ENCODE peak calls at places on chromosome 22, in four cellular contexts. Z is mesendoderm, Q is fibroblast of lung, E is GM23248. D is an unnamed sample.
A peak's percentile ranks its signal among the peaks of the same experiment; 100 is the strongest.

GRCh38 chr22:45010532-45010900 is 711 bp upstream of the PHF21B start:
- DNase-seq in E (no peak), Q (no peak), Z (no peak), D (peak; percentile 33)

GRCh38 chr22:29030618-29031235 is 30.9 kb downstream of the C22orf31 start:
- DNase-seq in Q (peak; percentile 83), E (peak; percentile 81), Z (peak; percentile 95), D (peak; percentile 94)

GRCh38 chr22:29967461-29967860 is 84.5 kb downstream of the MTMR3 start:
- DNase-seq in Z (no peak), E (no peak), Q (no peak), D (no peak)

GRCh38 chr22:43811777-43812148 is 342 bp downstream of the EFCAB6 start:
- DNase-seq in Q (peak; percentile 56), E (peak; percentile 81), Z (peak; percentile 30), D (no peak)

GRCh38 chr22:39748877-39749276 is 144.7 kb downstream of the ENTHD1 start:
- DNase-seq in E (peak; percentile 57), Q (peak; percentile 91), Z (no peak), D (no peak)

GRCh38 chr22:37183432-37184379 is 4.3 kb downstream of the C1QTNF6 start:
- DNase-seq in E (no peak), Q (no peak), Z (no peak), D (peak; percentile 58)

GRCh38 chr22:30884211-30885000 is 84.2 kb downstream of the MORC2 start:
- DNase-seq in Z (no peak), Q (no peak), E (no peak), D (peak; percentile 57)

GRCh38 chr22:43060213-43060612 is 29.0 kb downstream of the TTLL1 start:
- DNase-seq in Z (peak; percentile 65), E (peak; percentile 19), Q (peak; percentile 12), D (no peak)

GRCh38 chr22:39556970-39557811 is 13.4 kb upstream of the CACNA1I start:
- DNase-seq in Z (no peak), Q (peak; percentile 18), E (peak; percentile 36), D (no peak)

GRCh38 chr22:36048911-36049677 is 20.5 kb upstream of the RBFOX2 start:
- DNase-seq in Q (no peak), E (peak; percentile 41), Z (no peak), D (no peak)

DNA sequence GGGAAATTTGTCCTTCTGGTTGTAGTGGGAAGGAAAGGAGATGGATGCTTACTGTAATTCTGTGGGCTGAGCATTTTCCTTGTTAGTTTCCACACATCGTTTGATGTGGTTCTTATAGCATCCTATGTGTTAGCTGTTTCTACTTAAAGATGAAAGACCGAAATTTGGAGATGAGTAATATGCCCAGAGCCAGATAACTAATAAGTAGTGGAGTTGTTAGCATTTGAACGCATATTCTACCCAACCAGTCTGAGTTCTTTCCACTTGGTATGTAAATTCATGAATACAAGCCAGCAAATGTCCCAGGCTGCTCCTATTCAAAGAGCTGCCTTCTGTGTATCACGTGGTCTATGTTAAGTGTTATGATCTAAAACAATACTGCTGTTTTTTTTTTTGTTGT is 14.6 kb downstream of the SPECC1L start:
- DNase-seq in Q (peak; percentile 42), E (no peak), Z (no peak), D (no peak)
- H3K9ac ChIP-seq in Q (no peak overlapping the region), E (no peak overlapping the region), Z (no peak overlapping the region), D (no peak overlapping the region)

GRCh38 chr22:48090332-48090672 is 1327.9 kb downstream of the TBC1D22A start:
- DNase-seq in Q (no peak), E (no peak), Z (no peak), D (no peak)
- H3K9ac ChIP-seq in Q (no peak overlapping the region), E (no peak overlapping the region), Z (no peak overlapping the region), D (no peak overlapping the region)

GRCh38 chr22:46361861-46362220 is 26.3 kb downstream of the TRMU start:
- DNase-seq in Z (no peak), E (no peak), Q (no peak), D (peak; percentile 10)
- H3K9ac ChIP-seq in Z (no peak overlapping the region), E (no peak overlapping the region), Q (no peak overlapping the region), D (no peak overlapping the region)

DNA sequence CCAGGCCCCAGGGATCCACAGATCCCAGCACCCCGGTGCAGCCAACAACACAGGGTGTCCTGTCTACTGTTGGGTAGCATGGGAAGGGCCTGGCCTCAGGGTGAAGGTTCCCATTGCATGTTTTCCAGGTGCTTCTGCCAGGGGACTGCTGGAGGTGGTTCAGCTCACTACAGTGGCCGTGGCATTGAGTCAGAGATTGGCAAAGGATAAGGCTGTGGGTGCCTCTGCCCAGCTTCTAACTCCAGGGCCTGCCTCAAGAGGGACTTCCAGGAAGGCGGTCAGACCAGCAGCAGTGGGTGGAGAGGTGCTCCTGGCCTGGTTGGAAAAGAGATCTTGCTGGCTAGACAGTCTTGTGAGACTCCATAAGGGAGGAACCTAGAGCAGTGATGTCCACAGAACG is 20.9 kb downstream of the CSNK1E start:
- DNase-seq in Z (no peak), Q (no peak), E (peak; percentile 51), D (no peak)
- H3K9ac ChIP-seq in Z (no peak overlapping the region), Q (no peak overlapping the region), E (no peak overlapping the region), D (no peak overlapping the region)

DNA sequence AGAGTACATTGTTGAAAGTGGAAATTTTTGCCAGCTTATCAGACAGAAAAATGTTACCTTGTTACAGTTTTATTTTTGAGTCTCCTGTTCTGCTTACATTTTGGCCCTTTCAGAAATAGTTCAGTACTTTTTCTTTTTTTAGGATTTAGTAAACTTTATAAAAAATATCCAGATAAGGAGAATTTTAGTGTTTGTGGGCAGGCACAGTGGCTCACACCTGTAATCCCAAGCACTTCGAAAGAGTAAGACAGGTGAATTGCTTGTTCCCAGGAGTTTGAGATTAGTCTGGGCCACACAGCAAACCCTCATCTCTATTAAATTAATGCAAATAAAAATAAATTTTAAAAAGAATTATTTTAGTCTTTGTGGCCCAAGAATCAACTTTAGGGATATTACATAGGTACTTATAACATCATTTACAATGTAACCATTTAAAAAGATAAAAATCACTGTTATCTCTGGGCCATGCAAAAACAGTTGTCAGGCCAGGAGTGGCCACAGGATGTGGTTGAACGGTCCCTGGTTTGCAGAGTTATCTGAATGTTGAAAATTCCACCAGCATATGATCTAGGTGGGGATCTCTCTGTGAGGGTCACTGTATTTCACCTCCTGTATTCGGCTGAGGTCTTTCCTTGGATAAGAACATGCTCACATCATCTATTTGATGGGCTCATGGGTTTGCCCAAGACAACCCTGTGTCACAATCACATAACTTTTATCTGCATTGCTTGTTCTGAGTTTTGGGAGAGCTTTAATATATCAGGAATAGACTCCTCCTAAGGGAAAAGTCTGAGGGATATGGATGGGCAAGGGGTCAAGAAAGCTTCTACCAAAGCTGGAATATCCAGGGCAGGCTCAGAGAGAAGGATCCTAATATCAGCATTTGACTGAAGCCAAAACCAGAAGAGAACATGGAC is 91.5 kb downstream of the GGTLC2 start:
- DNase-seq in Q (no peak), Z (no peak), E (no peak), D (no peak)
- H3K9ac ChIP-seq in Q (no peak overlapping the region), Z (no peak overlapping the region), E (no peak overlapping the region), D (no peak overlapping the region)

DNA sequence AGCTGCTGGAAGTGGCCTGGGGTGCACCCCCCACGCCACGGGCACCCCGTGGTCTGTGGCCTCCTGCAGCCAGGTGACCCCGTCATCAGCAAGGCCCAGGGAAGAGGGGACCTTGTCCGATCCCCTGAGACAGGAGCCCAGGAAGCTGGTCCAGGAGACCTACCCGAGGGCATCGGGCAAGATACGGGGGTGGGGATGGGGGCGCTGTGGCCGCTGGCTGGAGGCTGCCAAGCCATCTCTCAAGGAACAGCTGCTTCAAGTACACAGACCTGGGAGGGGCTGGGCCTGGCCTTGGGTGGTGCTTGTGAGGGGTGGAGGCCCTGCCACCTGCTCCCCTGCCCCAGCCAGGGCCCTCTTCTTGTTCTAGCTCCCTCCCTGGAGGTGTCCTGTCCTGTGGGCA is 1272.1 kb downstream of the BRD1 start:
- DNase-seq in Q (no peak), E (no peak), Z (no peak), D (no peak)
- H3K9ac ChIP-seq in Q (no peak overlapping the region), E (no peak overlapping the region), Z (no peak overlapping the region), D (no peak overlapping the region)

D was measured in kidney.